ENCODE peak calls at places on chromosomes 1 and 21, in four cellular contexts. One of them, this sample, is unnamed.

GRCh38 chr1:234188454-234188792 is 184.8 kb upstream of the COA6 start:
- DNase-seq in H1: peak; percentile 85
- DNase-seq in K562: peak; percentile 34
- DNase-seq in HCT116: peak; percentile 16
- DNase-seq in this sample: peak; percentile 34

GRCh38 chr1:53582211-53583020 is 123.2 kb downstream of the DMRTB1 start:
- DNase-seq in H1: no peak
- DNase-seq in K562: peak; percentile 29
- DNase-seq in HCT116: no peak
- DNase-seq in this sample: no peak

GRCh38 chr1:41813220-41813619 is 105.5 kb downstream of the HIVEP3 start:
- DNase-seq in H1: no peak
- DNase-seq in K562: no peak
- DNase-seq in HCT116: no peak
- DNase-seq in this sample: no peak

GRCh38 chr1:215637041-215637573 is 70.0 kb downstream of the KCTD3 start:
- DNase-seq in H1: no peak
- DNase-seq in K562: no peak
- DNase-seq in HCT116: no peak
- DNase-seq in this sample: peak; percentile 41

GRCh38 chr1:17377325-17377953 is 5.4 kb downstream of the PADI6 start:
- DNase-seq in H1: no peak
- DNase-seq in K562: no peak
- DNase-seq in HCT116: no peak
- DNase-seq in this sample: no peak

GRCh38 chr1:87084247-87084836 is 169.9 kb downstream of the HS2ST1 start:
- DNase-seq in H1: no peak
- DNase-seq in K562: peak; percentile 15
- DNase-seq in HCT116: peak; percentile 6
- DNase-seq in this sample: peak; percentile 4

GRCh38 chr1:234730110-234730509 is 120.1 kb upstream of the IRF2BP2 start:
- DNase-seq in H1: no peak
- DNase-seq in K562: no peak
- DNase-seq in HCT116: no peak
- DNase-seq in this sample: no peak

GRCh38 chr1:176897350-176898236 is 266.9 kb downstream of the ASTN1 start:
- DNase-seq in H1: peak; percentile 94
- DNase-seq in K562: peak; percentile 82
- DNase-seq in HCT116: peak; percentile 39
- DNase-seq in this sample: peak; percentile 56

GRCh38 chr1:109904105-109904817 is 6.4 kb upstream of the CSF1 start:
- DNase-seq in H1: no peak
- DNase-seq in K562: no peak
- DNase-seq in HCT116: no peak
- DNase-seq in this sample: peak; percentile 31

GRCh38 chr1:22196041-22196440 is 53.1 kb upstream of the WNT4 start:
- DNase-seq in H1: no peak
- DNase-seq in K562: no peak
- DNase-seq in HCT116: no peak
- DNase-seq in this sample: no peak

GRCh38 chr1:198681831-198682756 is 43.3 kb downstream of the PTPRC start:
- DNase-seq in H1: no peak
- DNase-seq in K562: peak; percentile 89
- DNase-seq in HCT116: no peak
- DNase-seq in this sample: no peak

GRCh38 chr1:198687429-198687828 is 48.6 kb downstream of the PTPRC start:
- DNase-seq in H1: no peak
- DNase-seq in K562: no peak
- DNase-seq in HCT116: no peak
- DNase-seq in this sample: no peak

GRCh38 chr1:198691063-198691462 is 52.2 kb downstream of the PTPRC start:
- DNase-seq in H1: no peak
- DNase-seq in K562: no peak
- DNase-seq in HCT116: no peak
- DNase-seq in this sample: no peak

GRCh38 chr1:198683449-198683848 is 44.6 kb downstream of the PTPRC start:
- DNase-seq in H1: no peak
- DNase-seq in K562: no peak
- DNase-seq in HCT116: no peak
- DNase-seq in this sample: no peak

DNA sequence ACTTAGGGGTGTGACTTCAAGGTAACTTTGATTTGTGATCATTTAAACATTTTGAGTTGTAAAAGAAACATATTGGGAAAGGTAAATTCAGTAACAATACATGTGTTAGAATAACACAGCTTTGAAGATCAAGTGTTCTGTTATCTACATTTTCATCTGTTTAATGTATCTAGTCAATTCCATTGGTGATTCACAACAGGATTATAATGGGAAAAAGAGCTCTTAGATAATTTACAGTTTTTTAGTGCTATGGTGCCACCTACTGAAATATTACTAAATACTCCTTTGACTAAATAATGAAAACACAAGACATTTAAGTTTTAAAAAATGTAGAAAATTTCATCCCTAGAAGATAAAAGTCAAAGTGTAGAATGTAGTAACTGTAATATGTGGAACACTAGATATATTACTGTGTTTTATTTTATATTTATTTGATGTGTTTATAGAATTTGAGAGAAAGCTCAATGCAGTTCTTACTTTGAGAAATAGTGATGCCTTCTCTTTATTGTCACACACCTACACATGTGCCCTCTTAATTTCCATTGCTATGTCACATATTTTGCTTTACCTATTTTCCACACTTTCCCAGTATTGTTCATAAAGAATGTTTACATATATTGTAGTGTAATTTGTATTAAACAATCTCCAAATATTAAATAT is 47.4 kb downstream of the PTPRC start:
- DNase-seq in H1: no peak
- DNase-seq in K562: no peak
- DNase-seq in HCT116: peak; percentile 26
- DNase-seq in this sample: peak; percentile 8
- TF ChIP-seq FOSL1 in H1: no peak
- TF ChIP-seq FOSL1 in K562: no peak
- TF ChIP-seq FOSL1 in HCT116: no peak
- TF ChIP-seq FOSL1 in this sample: no peak

GRCh38 chr21:37784591-37785318 is 131.5 kb downstream of the KCNJ6 start:
- DNase-seq in H1: no peak
- DNase-seq in K562: no peak
- DNase-seq in HCT116: no peak
- DNase-seq in this sample: no peak
- TF ChIP-seq FOSL1 in H1: no peak
- TF ChIP-seq FOSL1 in K562: no peak
- TF ChIP-seq FOSL1 in HCT116: no peak
- TF ChIP-seq FOSL1 in this sample: no peak

GRCh38 chr1:219676012-219676770 is 63.3 kb upstream of the ZC3H11B start:
- DNase-seq in H1: no peak
- DNase-seq in K562: no peak
- DNase-seq in HCT116: no peak
- DNase-seq in this sample: no peak
- TF ChIP-seq FOSL1 in H1: no peak
- TF ChIP-seq FOSL1 in K562: no peak
- TF ChIP-seq FOSL1 in HCT116: no peak
- TF ChIP-seq FOSL1 in this sample: no peak

DNA sequence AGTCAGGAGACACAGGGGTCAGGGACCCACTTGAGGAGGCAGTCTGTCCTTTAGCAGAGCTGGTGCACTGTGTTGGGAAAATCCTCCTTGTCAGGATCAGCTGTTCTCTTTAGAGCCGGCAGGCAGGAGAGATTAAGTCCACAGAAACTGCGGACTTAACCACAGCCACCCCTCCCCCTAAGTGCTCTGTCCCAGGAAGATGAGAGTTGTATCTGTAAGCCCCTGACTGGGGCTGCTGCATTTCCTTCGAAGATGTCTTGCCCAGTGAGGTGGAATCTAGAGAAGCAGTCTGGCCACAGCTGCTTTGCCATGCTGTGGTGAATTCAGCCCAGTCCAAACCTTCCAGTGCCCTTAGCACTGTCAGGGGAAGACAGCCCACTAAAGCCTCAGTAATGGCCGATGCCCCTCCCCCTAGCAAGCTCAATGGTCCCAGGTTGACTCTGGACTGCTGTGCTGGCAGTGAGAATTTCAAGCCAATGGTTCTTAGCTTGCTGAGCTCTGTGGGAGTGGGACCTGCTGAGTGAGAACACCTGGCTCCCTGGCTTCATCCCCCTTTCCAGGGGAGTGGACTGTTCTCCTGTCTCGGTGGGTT is 172.8 kb downstream of the ST6GALNAC3 start:
- DNase-seq in H1: no peak
- DNase-seq in K562: no peak
- DNase-seq in HCT116: no peak
- DNase-seq in this sample: no peak
- TF ChIP-seq FOSL1 in H1: no peak
- TF ChIP-seq FOSL1 in K562: no peak
- TF ChIP-seq FOSL1 in HCT116: no peak
- TF ChIP-seq FOSL1 in this sample: no peak

DNA sequence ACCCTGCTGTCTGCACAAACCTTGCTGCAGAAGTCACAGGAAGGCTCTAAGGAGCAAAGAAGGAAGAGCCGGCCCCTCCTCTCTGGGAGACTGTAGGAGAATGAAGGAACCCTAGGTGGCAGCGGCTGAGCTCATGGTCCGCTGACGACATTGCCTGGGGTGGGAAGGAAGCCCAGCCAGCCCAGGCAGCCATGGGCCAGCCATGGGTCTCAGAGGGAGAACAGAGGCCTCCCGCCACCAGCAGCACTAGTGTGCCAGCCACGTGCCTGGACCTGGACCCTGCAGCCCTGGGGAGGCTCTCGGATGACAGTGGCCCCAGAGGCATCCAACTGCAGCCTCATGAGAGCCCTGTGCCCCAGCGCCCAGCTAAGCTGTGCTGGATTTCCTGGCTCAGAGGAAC is 49.2 kb upstream of the POFUT2 start:
- DNase-seq in H1: no peak
- DNase-seq in K562: no peak
- DNase-seq in HCT116: no peak
- DNase-seq in this sample: no peak
- TF ChIP-seq FOSL1 in H1: no peak
- TF ChIP-seq FOSL1 in K562: no peak
- TF ChIP-seq FOSL1 in HCT116: no peak
- TF ChIP-seq FOSL1 in this sample: no peak

DNA sequence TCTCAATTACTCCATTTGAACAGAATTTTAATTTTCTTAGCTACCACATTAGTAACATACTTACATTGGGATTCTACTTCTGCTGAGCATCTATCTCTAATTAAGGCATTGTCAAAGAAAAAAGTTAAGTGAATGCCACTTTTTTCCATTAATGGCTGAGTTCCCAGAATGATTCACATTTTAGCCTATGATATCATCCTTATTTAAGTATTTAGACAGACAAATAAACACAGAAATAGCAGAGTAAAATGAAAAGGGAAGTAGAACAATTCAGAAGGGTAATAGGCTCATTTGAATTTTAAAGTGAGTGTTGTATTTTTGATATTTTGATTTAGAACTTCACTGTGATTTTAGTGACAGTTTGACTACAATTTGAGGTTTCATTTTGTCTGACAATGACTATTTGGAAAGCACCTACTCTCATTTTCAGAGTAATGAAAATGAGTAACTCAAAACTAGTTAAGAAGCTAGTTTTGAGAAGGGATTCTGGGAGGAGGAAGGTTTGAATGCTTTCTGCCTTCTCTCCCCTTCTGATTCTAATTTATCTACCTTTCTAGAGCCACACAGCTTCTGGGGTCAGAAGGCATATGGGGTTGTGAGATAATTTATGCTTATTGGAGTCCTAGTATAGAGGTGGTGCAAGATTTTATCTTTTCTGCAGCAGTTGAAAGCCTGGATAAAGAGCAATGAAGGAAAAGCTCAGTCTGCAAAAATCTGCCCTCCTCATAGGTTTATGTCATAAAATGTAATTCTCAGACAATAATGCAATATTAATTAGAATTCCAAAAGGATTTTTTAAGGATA is 15.5 kb downstream of the LYPLAL1 start:
- DNase-seq in H1: no peak
- DNase-seq in K562: peak; percentile 38
- DNase-seq in HCT116: no peak
- DNase-seq in this sample: no peak
- TF ChIP-seq FOSL1 in H1: no peak
- TF ChIP-seq FOSL1 in K562: no peak
- TF ChIP-seq FOSL1 in HCT116: no peak
- TF ChIP-seq FOSL1 in this sample: no peak